ENCODE peak calls at places on chromosome 16, in four cellular contexts. E, Y, K and T are unnamed samples. For H3K27me3 and H3K4me1, the result is how much of the 10 kb centered on the place peaks cover.

GRCh38 chr16:1097800-1098199 is 1.8 kb upstream of the C1QTNF8 start:
- DNase-seq in E (no peak), Y (no peak), K (no peak), T (no peak)

GRCh38 chr16:49469930-49470451 is 96.4 kb downstream of the C16orf78 start:
- DNase-seq in Y (no peak), E (no peak), K (no peak), T (peak)

GRCh38 chr16:20902426-20902825 is 1.9 kb downstream of the LYRM1 start:
- DNase-seq in K (no peak), Y (no peak), E (no peak), T (no peak)

GRCh38 chr16:85676466-85676865 is 12.3 kb downstream of the GINS2 start:
- DNase-seq in E (no peak), K (no peak), Y (no peak), T (peak)

GRCh38 chr16:30585400-30586191 is at the start of gene ZNF785:
- DNase-seq in E (peak), K (peak), Y (peak), T (peak)

GRCh38 chr16:3490911-3491629 is 4.2 kb downstream of the C16orf90 start:
- DNase-seq in Y (no peak), K (no peak), E (no peak), T (peak)

GRCh38 chr16:19223235-19223847 is 55.3 kb downstream of the SYT17 start:
- DNase-seq in Y (no peak), E (no peak), K (peak), T (no peak)

GRCh38 chr16:81445143-81445922 is 725 bp downstream of the CMIP start:
- DNase-seq in K (no peak), E (no peak), Y (peak), T (peak)

GRCh38 chr16:89798832-89799370 is 17.5 kb downstream of the FANCA start:
- DNase-seq in E (no peak), Y (no peak), K (peak), T (no peak)

GRCh38 chr16:85798901-85799496 is 345 bp downstream of the EMC8 start:
- DNase-seq in E (peak), K (peak), Y (no peak), T (peak)

GRCh38 chr16:71524566-71525553 is 1.4 kb upstream of the CHST4 start:
- DNase-seq in K (no peak), Y (no peak), E (no peak), T (no peak)

GRCh38 chr16:88323546-88324330 is 59.0 kb upstream of the ZNF469 start:
- DNase-seq in Y (no peak), K (no peak), E (no peak), T (no peak)

GRCh38 chr16:88326611-88327485 is 55.9 kb upstream of the ZNF469 start:
- DNase-seq in K (no peak), Y (no peak), E (no peak), T (no peak)

GRCh38 chr16:88325976-88326375 is 56.8 kb upstream of the ZNF469 start:
- DNase-seq in Y (no peak), E (no peak), K (no peak), T (no peak)

GRCh38 chr16:88323041-88323440 is 59.7 kb upstream of the ZNF469 start:
- DNase-seq in E (no peak), Y (no peak), K (no peak), T (no peak)

GRCh38 chr16:88325087-88325750 is 57.5 kb upstream of the ZNF469 start:
- DNase-seq in K (no peak), Y (no peak), E (no peak), T (no peak)
- H3K27ac ChIP-seq in K (no peak), Y (no peak), E (no peak), T (no peak)

DNA sequence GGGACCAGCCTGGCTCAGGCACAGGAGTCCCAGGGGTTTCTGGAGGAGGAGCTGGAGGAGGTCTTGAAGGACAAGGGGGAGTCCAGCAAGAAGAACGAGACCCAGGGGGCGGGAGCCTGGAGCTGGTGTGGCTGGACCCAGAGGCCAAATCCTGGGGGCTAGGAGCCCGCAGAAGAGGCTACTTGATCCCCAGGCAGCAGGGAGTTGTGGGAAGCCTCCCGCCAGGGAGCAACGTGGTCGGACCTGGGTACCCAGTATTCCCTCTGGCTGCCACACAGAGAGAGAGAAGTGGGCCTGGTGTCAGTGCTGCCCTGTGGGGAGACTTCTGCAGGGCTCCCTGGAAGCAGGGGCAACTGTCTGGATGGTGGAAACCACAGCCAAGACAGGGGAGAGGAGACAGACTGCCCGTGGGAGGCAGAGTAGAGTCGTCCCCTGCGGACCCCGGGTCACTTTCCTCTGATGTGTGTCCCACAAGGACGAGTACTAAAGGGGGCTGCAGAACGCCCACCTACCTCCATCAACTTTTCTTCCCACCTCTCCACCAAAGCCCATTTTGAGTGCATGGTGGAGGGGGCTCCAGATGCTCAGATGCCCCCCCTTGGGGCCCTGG is 160.4 kb downstream of the GSG1L start:
- DNase-seq in E (no peak), K (no peak), Y (no peak), T (no peak)
- H3K27me3 ChIP-seq in E (under half), K (under half), Y (half or more), T (under half)

GRCh38 chr16:88059701-88060386 is 108.6 kb downstream of the BANP start:
- DNase-seq in E (no peak), K (no peak), Y (no peak), T (no peak)
- H3K4me1 ChIP-seq in E (under half), K (under half), Y (under half), T (under half)

GRCh38 chr16:67228034-67228785 is 1.3 kb downstream of the TMEM208 start:
- DNase-seq in K (no peak), E (no peak), Y (no peak), T (no peak)
- H3K27ac ChIP-seq in K (no peak), E (peak), Y (no peak), T (no peak)

GRCh38 chr16:28053461-28053860 is 10.1 kb downstream of the GSG1L start:
- DNase-seq in E (no peak), K (no peak), Y (no peak), T (no peak)

GRCh38 chr16:28058839-28059589 is 4.5 kb downstream of the GSG1L start:
- DNase-seq in K (no peak), Y (no peak), E (no peak), T (no peak)

GRCh38 chr16:28059841-28060240 is 3.7 kb downstream of the GSG1L start:
- DNase-seq in E (no peak), Y (no peak), K (no peak), T (no peak)

GRCh38 chr16:28061702-28062101 is 1.8 kb downstream of the GSG1L start:
- DNase-seq in K (no peak), Y (no peak), E (no peak), T (no peak)

DNA sequence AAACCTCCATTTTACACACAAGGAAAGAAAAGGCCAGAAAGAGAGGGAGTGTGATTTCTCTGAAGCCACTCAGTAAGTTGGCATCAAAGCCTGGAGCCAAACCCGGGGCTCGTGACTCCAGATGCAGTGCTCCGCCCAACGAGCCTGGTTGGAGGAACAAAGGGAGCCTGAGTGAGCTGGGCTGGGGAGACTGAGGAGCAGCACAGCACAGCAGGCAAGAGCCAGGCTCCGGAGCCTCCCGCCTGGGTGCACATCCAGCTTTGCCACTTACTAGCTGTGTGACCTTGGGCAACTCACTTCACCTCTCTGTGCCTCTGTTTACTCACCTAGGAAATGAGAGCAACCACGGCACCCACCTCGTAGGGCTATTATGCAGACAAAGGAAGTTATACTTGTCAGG is 5.6 kb downstream of the GSG1L start:
- DNase-seq in Y (no peak), E (no peak), K (no peak), T (no peak)
- H3K27me3 ChIP-seq in Y (half or more), E (under half), K (under half), T (half or more)

GRCh38 chr16:27238591-27238990 is 30.0 kb downstream of the NSMCE1 start:
- DNase-seq in K (no peak), Y (no peak), E (peak), T (peak)
- H3K4me1 ChIP-seq in K (under half), Y (under half), E (half or more), T (half or more)

DNA sequence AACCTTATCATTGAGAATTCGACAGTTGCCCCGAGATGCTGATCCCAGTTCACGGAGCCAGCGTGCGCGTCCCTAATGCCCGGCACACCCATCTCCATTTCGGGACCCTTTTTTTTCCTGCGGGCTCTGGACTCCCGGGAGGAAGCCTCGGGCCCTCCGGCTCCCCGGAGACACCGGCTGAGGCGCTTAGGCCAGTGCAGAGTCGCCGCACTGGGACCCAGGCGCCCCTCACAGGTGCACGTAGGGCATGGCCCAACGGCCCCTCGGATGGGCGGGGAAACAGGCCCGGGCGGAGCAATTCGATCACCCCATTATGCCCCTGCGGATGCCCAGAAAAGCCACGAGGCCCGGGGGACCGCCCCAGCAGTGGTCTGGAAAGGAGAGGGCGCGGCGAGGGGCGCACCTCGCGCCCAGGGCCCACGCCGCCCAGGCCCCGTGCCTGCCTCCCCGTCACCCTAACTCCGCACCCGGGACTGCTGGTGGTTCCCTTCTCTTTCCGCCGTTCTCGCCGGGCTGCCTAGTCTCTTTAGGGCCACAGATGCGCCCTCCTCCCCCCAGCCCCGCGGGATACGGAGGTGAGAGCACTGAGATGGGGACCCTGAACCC is 18.5 kb upstream of the ZFHX3 start:
- DNase-seq in Y (no peak), E (no peak), K (no peak), T (no peak)
- H3K27ac ChIP-seq in Y (no peak), E (peak), K (no peak), T (peak)

GRCh38 chr16:84665843-84666242 is 17.5 kb downstream of the KLHL36 start:
- DNase-seq in K (no peak), E (no peak), Y (no peak), T (no peak)

GRCh38 chr16:84661418-84662060 is 13.2 kb downstream of the KLHL36 start:
- DNase-seq in Y (no peak), E (no peak), K (no peak), T (no peak)

GRCh38 chr16:84662471-84662870 is 14.2 kb downstream of the KLHL36 start:
- DNase-seq in K (no peak), Y (no peak), E (no peak), T (no peak)

GRCh38 chr16:84665359-84665758 is 17.0 kb downstream of the KLHL36 start:
- DNase-seq in Y (no peak), E (no peak), K (no peak), T (no peak)

DNA sequence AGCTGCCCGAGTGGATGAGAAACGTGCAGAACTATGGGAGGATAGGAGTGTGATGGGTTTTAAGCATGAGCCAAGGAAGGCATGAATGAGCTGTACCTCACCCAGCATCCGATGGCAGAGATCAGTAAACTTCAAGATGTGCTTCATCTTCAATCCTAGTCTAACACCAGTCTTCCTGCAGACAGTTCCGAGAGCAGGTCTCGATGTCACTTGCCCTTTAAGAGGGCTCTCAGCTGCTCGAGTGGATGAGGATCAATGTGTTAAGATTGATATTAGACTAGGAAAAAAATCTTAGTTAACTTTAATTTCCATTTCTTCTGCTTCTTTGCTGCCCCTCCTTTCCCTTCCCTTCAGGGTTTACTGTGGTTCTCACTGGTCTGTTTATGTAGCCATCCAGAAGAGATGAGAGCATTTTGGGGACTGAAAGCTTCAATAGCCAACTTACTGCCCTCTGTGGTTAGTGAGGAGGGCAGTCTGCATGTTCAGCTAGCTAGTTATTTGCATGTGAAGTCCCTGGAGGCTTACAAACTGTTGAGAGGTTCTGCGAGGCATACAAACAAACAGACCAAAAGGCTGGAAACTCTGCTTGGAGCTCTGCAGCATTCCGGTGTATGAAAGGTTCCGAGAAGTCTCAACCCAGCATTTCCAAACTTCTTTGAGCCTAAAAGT is 15.3 kb downstream of the KLHL36 start:
- DNase-seq in K (no peak), E (no peak), Y (no peak), T (no peak)
- H3K27me3 ChIP-seq in K (under half), E (under half), Y (under half), T (under half)